ENCODE peak calls at places on chromosomes 3 and 15, in five cellular contexts. G, U, N, O and E are unnamed samples.

GRCh38 chr15:77115179-77115578 is 44.3 kb upstream of the TSPAN3 start:
- DNase-seq in G (no peak), U (no peak), N (no peak), O (no peak), E (no peak)

GRCh38 chr3:78857494-78858111 is 910.2 kb downstream of the ROBO1 start:
- DNase-seq in G (no peak), U (no peak), N (no peak), O (peak), E (no peak)

GRCh38 chr15:28191832-28192231 is 92.7 kb upstream of the OCA2 start:
- DNase-seq in G (no peak), U (no peak), N (peak), O (peak), E (peak)

GRCh38 chr15:52021128-52021671 is 2.2 kb downstream of the MAPK6 start:
- DNase-seq in G (no peak), U (no peak), N (peak), O (peak), E (no peak)

GRCh38 chr15:89329329-89330084 is 5.1 kb downstream of the POLG start:
- DNase-seq in G (no peak), U (no peak), N (no peak), O (no peak), E (no peak)

GRCh38 chr15:50879016-50879415 is 29.5 kb upstream of the AP4E1 start:
- DNase-seq in G (no peak), U (no peak), N (no peak), O (no peak), E (no peak)

GRCh38 chr3:100695696-100696095 is 13.6 kb upstream of the TFG start:
- DNase-seq in G (no peak), U (no peak), N (no peak), O (no peak), E (no peak)

GRCh38 chr15:20340331-20340811 is 201.2 kb downstream of the GOLGA6L6 start:
- DNase-seq in G (peak), U (no peak), N (peak), O (peak), E (no peak)

GRCh38 chr3:62875103-62876002 is at the start of gene CADPS:
- DNase-seq in G (no peak), U (no peak), N (no peak), O (no peak), E (no peak)

GRCh38 chr3:142542054-142542453 is 36.5 kb downstream of the ATR start:
- DNase-seq in G (no peak), U (no peak), N (no peak), O (no peak), E (no peak)

GRCh38 chr3:168024537-168024941 is 71.2 kb downstream of the GOLIM4 start:
- DNase-seq in G (no peak), U (no peak), N (no peak), O (no peak), E (no peak)

GRCh38 chr15:78567541-78567940 is 2.2 kb downstream of the CHRNA5 start:
- DNase-seq in G (no peak), U (no peak), N (no peak), O (no peak), E (no peak)

GRCh38 chr15:52112203-52112750 is 298 bp downstream of the BCL2L10 start:
- DNase-seq in G (no peak), U (no peak), N (peak), O (no peak), E (no peak)

GRCh38 chr3:16354291-16354690 is 89.3 kb downstream of the OXNAD1 start:
- DNase-seq in G (no peak), U (no peak), N (no peak), O (no peak), E (no peak)

GRCh38 chr15:39587291-39587909 is 6.5 kb downstream of the THBS1 start:
- DNase-seq in G (no peak), U (no peak), N (no peak), O (no peak), E (no peak)

GRCh38 chr15:80530737-80531365 is 126.7 kb downstream of the ARNT2 start:
- DNase-seq in G (peak), U (no peak), N (no peak), O (no peak), E (no peak)

GRCh38 chr3:47836986-47837385 is 34.0 kb downstream of the DHX30 start:
- DNase-seq in G (no peak), U (no peak), N (no peak), O (no peak), E (no peak)

GRCh38 chr3:126147932-126148683 is 32.3 kb downstream of the ALDH1L1 start:
- DNase-seq in G (peak), U (no peak), N (no peak), O (no peak), E (no peak)

GRCh38 chr3:126149256-126149902 is 31.0 kb downstream of the ALDH1L1 start:
- DNase-seq in G (peak), U (no peak), N (no peak), O (no peak), E (no peak)

GRCh38 chr3:126146034-126146433 is 34.4 kb downstream of the ALDH1L1 start:
- DNase-seq in G (peak), U (no peak), N (no peak), O (no peak), E (no peak)

GRCh38 chr3:126147147-126147931 is 33.0 kb downstream of the ALDH1L1 start:
- DNase-seq in G (peak), U (no peak), N (no peak), O (no peak), E (no peak)

DNA sequence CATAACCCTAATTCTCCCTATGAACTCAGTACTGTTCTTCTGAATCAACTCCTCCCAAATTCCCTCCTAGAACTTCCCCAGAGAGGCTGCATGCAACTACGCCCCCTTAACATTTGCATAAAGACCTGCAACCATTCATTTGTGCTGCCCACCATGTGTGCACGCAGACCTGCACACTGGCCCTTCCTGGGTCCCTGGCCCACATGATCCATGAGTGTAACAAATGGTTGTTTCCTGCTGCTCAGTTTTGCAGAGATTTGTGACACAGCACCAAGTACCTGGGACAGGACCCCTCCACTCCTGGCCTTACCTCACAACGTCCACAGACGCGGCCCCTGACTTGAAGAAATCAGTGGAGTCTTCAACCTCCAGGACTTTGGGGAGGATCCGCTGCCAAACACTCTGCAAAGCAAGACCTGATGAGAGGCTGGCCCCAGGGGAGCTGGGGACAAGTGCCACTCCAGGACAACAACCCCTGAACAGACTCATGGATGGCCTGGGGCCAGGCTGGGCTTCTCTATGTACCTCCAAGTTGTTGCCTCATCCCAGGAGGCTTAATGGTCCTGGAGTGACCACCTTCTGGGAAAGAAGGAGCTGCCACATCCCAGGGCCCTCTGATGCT is 33.8 kb downstream of the ALDH1L1 start:
- DNase-seq in G (peak), U (no peak), N (no peak), O (no peak), E (no peak)
- TF ChIP-seq POLR2A in G (no peak), U (no peak), N (no peak), O (no peak), E (no peak)

GRCh38 chr3:98593046-98593936 is at the start of gene CPOX:
- DNase-seq in G (peak), U (peak), N (peak), O (peak), E (peak)
- TF ChIP-seq POLR2A in G (no peak), U (peak), N (no peak), O (peak), E (no peak)

DNA sequence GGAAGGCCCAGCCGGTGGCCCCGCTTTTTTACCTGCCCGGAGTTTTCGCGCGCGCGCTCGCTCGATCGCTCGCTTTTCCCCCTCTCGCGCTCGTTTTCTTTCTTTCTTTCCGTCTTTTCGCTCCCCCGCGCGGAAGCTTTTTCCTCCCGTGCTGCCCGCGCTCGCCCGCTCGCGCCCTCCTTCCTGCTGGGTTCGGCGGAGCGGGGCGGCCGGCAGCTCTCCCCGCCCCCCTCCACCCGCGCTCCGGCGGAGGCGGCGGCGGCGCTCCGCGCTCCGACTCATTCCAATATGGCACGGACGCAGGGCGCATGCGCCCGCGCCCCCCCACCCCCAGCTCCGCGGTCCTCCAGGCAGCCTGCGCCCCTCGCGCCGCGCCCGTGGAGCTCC is at the start of gene SFMBT1:
- DNase-seq in G (no peak), U (no peak), N (peak), O (peak), E (peak)
- TF ChIP-seq POLR2A in G (no peak), U (peak), N (no peak), O (peak), E (no peak)

GRCh38 chr3:10011644-10012043 is 14.6 kb upstream of the FANCD2 start:
- DNase-seq in G (no peak), U (no peak), N (no peak), O (no peak), E (no peak)

GRCh38 chr3:10012106-10012505 is 14.1 kb upstream of the FANCD2 start:
- DNase-seq in G (no peak), U (no peak), N (no peak), O (no peak), E (no peak)

GRCh38 chr3:10007126-10007782 is 19.0 kb upstream of the FANCD2 start:
- DNase-seq in G (no peak), U (no peak), N (no peak), O (no peak), E (no peak)

GRCh38 chr3:10008588-10009344 is 17.5 kb upstream of the FANCD2 start:
- DNase-seq in G (peak), U (no peak), N (peak), O (peak), E (peak)

DNA sequence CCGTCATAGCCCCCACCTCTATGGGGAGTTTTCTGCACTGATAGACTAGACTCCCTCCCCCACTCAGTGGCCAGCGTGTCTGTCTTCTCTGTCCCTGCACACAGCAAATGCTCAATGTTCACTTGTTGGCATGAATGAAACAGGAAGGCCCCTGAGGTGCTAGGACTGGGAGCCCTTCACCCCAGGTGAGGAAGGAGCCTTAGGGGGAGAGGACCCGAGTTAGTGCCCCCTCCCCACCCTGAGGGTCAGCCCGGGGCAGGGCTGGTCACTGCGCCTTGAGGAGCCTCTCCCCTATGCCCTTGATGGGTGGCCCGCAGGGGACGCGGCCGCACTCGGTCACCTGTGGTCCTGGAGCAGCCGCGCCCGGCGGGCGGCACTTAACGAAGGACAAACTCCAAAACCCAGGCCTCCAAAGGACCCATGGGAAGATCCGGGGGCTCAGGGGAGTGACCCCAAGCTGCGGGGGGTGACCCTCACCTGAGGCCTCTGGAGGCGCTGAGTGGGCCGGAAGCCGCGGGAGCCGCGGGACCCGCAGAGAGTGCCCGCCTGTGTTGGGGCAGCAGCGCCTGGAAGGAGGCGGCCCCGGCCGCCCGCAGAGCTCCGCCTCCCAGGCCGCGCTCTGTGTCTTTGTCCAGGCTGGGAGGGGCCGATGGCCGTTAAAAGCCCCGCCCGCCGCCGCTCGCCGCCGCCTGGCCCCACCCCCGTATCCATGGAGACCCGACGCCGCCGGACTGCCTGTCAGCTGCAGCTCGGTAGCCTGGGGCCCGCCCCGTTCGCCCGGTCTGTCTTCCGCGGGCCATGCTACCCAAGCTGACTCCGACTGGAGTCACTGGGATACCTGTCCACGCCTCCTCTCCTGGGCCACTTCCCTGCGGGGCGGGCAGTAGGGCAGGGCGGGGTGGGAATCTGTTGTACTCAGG is 15.4 kb upstream of the FANCD2 start:
- DNase-seq in G (peak), U (peak), N (peak), O (peak), E (peak)
- TF ChIP-seq POLR2A in G (no peak), U (peak), N (no peak), O (peak), E (peak)

GRCh38 chr15:72272213-72272996 is at the start of gene PARP6:
- DNase-seq in G (peak), U (peak), N (peak), O (peak), E (peak)
- TF ChIP-seq POLR2A in G (peak), U (peak), N (no peak), O (peak), E (peak)

DNA sequence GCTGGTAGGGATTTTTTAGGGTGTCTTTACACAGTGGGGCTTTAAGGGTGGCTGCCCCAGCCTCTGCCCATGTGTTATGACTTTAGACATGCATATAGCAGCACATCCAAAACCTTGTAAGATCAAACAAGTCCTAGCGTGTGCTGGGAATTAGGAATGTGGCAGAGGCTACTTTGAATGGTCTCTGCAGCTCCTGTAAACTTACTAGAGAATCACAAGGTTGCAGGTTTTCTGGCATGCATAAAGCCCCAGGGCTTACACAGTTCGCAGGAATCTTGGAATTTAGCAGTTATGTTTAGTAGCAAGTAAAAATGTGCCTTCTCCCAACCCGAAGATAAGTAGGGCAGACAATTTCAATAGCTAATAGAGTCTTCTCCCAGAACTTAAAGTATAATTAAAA is 46.8 kb upstream of the COL6A6 start:
- DNase-seq in G (no peak), U (no peak), N (no peak), O (no peak), E (no peak)
- TF ChIP-seq POLR2A in G (no peak), U (no peak), N (no peak), O (no peak), E (no peak)